ENCODE peak calls at places on chromosomes 2 and 18, in five cellular contexts. N is effector memory CD4-positive, alpha-beta T cell; T is ovary; J is HCT116; Z is body of pancreas. Q is an unnamed sample. For H3K36me3 and H3K4me1, the result is how much of the 10 kb centered on the place peaks cover.

GRCh38 chr2:170843656-170844055 is 27.0 kb downstream of the GAD1 start:
- DNase-seq in N (no peak), J (peak), Z (no peak), T (no peak), Q (no peak)

GRCh38 chr18:74163019-74163656 is 14.8 kb downstream of the TIMM21 start:
- DNase-seq in T (no peak), J (no peak), Z (no peak), N (no peak), Q (no peak)

GRCh38 chr18:48031011-48031480 is 100.6 kb upstream of the SMAD2 start:
- DNase-seq in T (peak), N (no peak), Z (peak), J (peak), Q (no peak)

GRCh38 chr2:203973676-203974075 is 37.1 kb downstream of the ICOS start:
- DNase-seq in J (no peak), N (no peak), T (no peak), Z (no peak), Q (no peak)

GRCh38 chr2:158313734-158314133 is 142.8 kb downstream of the CCDC148 start:
- DNase-seq in Z (no peak), J (no peak), N (no peak), T (no peak), Q (no peak)

GRCh38 chr2:157809212-157809611 is 66.9 kb downstream of the ACVR1 start:
- DNase-seq in N (no peak), Z (no peak), T (no peak), J (no peak), Q (no peak)

GRCh38 chr2:72713857-72714256 is 112.0 kb downstream of the EXOC6B start:
- DNase-seq in J (no peak), T (no peak), Z (no peak), N (no peak), Q (no peak)

GRCh38 chr2:120750488-120751210 is 15.0 kb downstream of the GLI2 start:
- DNase-seq in J (no peak), Z (no peak), N (no peak), T (no peak), Q (no peak)

GRCh38 chr2:36489296-36489695 is 108.7 kb downstream of the FEZ2 start:
- DNase-seq in J (no peak), N (no peak), Z (no peak), T (no peak), Q (no peak)

GRCh38 chr2:217953011-217953481 is 49.7 kb downstream of the TNS1 start:
- DNase-seq in J (no peak), Z (peak), N (no peak), T (peak), Q (no peak)

GRCh38 chr2:81901017-81901416 is 1596.5 kb upstream of the LRRTM1 start:
- DNase-seq in J (no peak), N (no peak), T (no peak), Z (no peak), Q (no peak)

GRCh38 chr2:8922431-8922830 is 81.1 kb downstream of the MBOAT2 start:
- DNase-seq in J (no peak), Z (no peak), T (no peak), N (no peak), Q (no peak)

GRCh38 chr18:77053616-77054287 is 78.8 kb downstream of the MBP start:
- DNase-seq in T (no peak), J (no peak), N (no peak), Z (no peak), Q (no peak)

GRCh38 chr18:77052656-77053309 is 79.8 kb downstream of the MBP start:
- DNase-seq in Z (no peak), N (no peak), T (no peak), J (no peak), Q (no peak)

GRCh38 chr18:77054606-77055428 is 77.8 kb downstream of the MBP start:
- DNase-seq in Z (peak), T (peak), N (peak), J (no peak), Q (peak)

GRCh38 chr18:77055429-77056310 is 76.9 kb downstream of the MBP start:
- DNase-seq in Z (no peak), J (no peak), N (no peak), T (no peak), Q (no peak)

GRCh38 chr18:77054288-77054605 is 78.3 kb downstream of the MBP start:
- DNase-seq in J (no peak), T (no peak), Z (no peak), N (no peak), Q (no peak)
- H3K4me3 ChIP-seq in J (no peak), T (no peak), Z (no peak), N (peak), Q (peak)

DNA sequence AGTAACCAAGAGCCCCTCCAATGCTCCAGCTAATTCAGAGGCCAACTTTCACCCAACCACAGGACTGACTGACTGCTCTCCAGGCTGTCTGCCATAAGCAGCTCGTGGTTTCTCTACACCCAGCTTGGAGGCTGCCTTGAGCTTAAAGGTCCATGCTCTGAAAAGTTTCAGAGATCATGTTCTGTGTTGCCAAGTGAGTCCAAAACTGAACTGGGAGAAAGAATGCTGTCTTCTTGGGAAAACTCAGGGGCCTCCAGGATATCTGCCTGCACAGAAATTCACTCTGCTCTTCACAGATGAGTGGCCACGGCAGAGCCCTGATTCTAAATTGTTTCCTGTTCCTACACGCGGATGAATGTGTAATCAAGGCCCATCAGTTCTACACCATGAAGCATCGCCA is 51.1 kb downstream of the LPIN2 start:
- DNase-seq in N (no peak), T (no peak), J (no peak), Z (no peak), Q (no peak)
- H3K36me3 ChIP-seq in N (under half), T (under half), J (under half), Z (under half), Q (under half)

GRCh38 chr2:239089884-239090283 is 242.0 kb downstream of the TWIST2 start:
- DNase-seq in N (no peak), T (no peak), J (no peak), Z (no peak), Q (no peak)
- H3K4me1 ChIP-seq in N (under half), T (under half), J (under half), Z (under half), Q (under half)

GRCh38 chr2:60530228-60530627 is 23.2 kb downstream of the BCL11A start:
- DNase-seq in Z (peak), N (no peak), J (no peak), T (no peak), Q (no peak)

GRCh38 chr2:60533114-60534033 is 20.1 kb downstream of the BCL11A start:
- DNase-seq in N (no peak), T (no peak), J (no peak), Z (no peak), Q (no peak)

GRCh38 chr2:60532421-60532820 is 21.0 kb downstream of the BCL11A start:
- DNase-seq in J (no peak), T (no peak), Z (no peak), N (no peak), Q (no peak)

GRCh38 chr2:60530660-60531276 is 22.7 kb downstream of the BCL11A start:
- DNase-seq in J (no peak), N (no peak), T (peak), Z (peak), Q (no peak)

GRCh38 chr2:60531638-60532216 is 21.7 kb downstream of the BCL11A start:
- DNase-seq in Z (no peak), N (no peak), J (no peak), T (no peak), Q (no peak)
- H3K4me3 ChIP-seq in Z (no peak), N (no peak), J (no peak), T (no peak), Q (no peak)

GRCh38 chr18:58514773-58515172 is 114.1 kb downstream of the ALPK2 start:
- DNase-seq in N (no peak), T (no peak), Z (no peak), J (no peak), Q (no peak)

GRCh38 chr18:58512648-58513338 is 116.1 kb downstream of the ALPK2 start:
- DNase-seq in N (no peak), Z (no peak), T (no peak), J (no peak), Q (no peak)

GRCh38 chr18:58513615-58514014 is 115.3 kb downstream of the ALPK2 start:
- DNase-seq in N (no peak), Z (no peak), J (no peak), T (no peak), Q (no peak)

GRCh38 chr18:58516514-58517285 is 112.2 kb downstream of the ALPK2 start:
- DNase-seq in Z (no peak), N (no peak), J (no peak), T (no peak), Q (no peak)

GRCh38 chr18:58515175-58515574 is 113.7 kb downstream of the ALPK2 start:
- DNase-seq in T (no peak), N (no peak), J (no peak), Z (no peak), Q (no peak)
- H3K36me3 ChIP-seq in T (under half), N (under half), J (under half), Z (under half), Q (under half)

Q was measured in CD8-positive, alpha-beta memory T cell.